ENCODE peak calls at places on chromosomes 3 and 15, in five cellular contexts. C, X, K, U and S are unnamed samples.

GRCh38 chr3:76267991-76268390 is 482.6 kb upstream of the ZNF717 start:
- DNase-seq in C (no peak), X (no peak), K (no peak), U (no peak), S (no peak)

GRCh38 chr15:75043509-75044257 is 20.3 kb downstream of the PPCDC start:
- DNase-seq in C (peak), X (no peak), K (peak), U (peak), S (no peak)

GRCh38 chr3:169146112-169146665 is 517.3 kb downstream of the MECOM start:
- DNase-seq in C (peak), X (peak), K (peak), U (peak), S (peak)

GRCh38 chr3:15052335-15053242 is 12.5 kb downstream of the MRPS25 start:
- DNase-seq in C (no peak), X (peak), K (no peak), U (no peak), S (no peak)

GRCh38 chr3:17433866-17434265 is 308.6 kb downstream of the TBC1D5 start:
- DNase-seq in C (no peak), X (no peak), K (no peak), U (no peak), S (no peak)

GRCh38 chr15:70264014-70264492 is 166.3 kb upstream of the TLE3 start:
- DNase-seq in C (no peak), X (no peak), K (no peak), U (no peak), S (no peak)

GRCh38 chr3:160564205-160564922 is 1.0 kb downstream of the KPNA4 start:
- DNase-seq in C (no peak), X (peak), K (peak), U (no peak), S (peak)

GRCh38 chr15:78949461-78949860 is 4.6 kb upstream of the CTSH start:
- DNase-seq in C (no peak), X (no peak), K (no peak), U (peak), S (no peak)

GRCh38 chr3:52052831-52053306 is 3.5 kb downstream of the DUSP7 start:
- DNase-seq in C (peak), X (peak), K (peak), U (peak), S (peak)

GRCh38 chr3:127458698-127459097 is 131.8 kb downstream of the TPRA1 start:
- DNase-seq in C (no peak), X (peak), K (no peak), U (no peak), S (peak)

GRCh38 chr3:123751478-123751877 is 132.7 kb downstream of the MYLK start:
- DNase-seq in C (no peak), X (no peak), K (no peak), U (no peak), S (no peak)

GRCh38 chr15:92050220-92050898 is 196.9 kb downstream of the SLCO3A1 start:
- DNase-seq in C (no peak), X (no peak), K (no peak), U (no peak), S (no peak)
- H3K27ac ChIP-seq in C (no peak), X (no peak), K (no peak), U (no peak), S (no peak)

GRCh38 chr15:88490036-88490435 is 22.5 kb downstream of the MRPS11 start:
- DNase-seq in C (no peak), X (no peak), K (no peak), U (no peak), S (no peak)

GRCh38 chr15:88487796-88488523 is 20.5 kb downstream of the MRPS11 start:
- DNase-seq in C (no peak), X (no peak), K (no peak), U (no peak), S (no peak)

GRCh38 chr15:88487176-88487795 is 19.8 kb downstream of the MRPS11 start:
- DNase-seq in C (no peak), X (no peak), K (no peak), U (no peak), S (no peak)

GRCh38 chr15:88491158-88491557 is 23.6 kb downstream of the MRPS11 start:
- DNase-seq in C (no peak), X (no peak), K (no peak), U (no peak), S (no peak)

GRCh38 chr15:88489321-88489720 is 21.8 kb downstream of the MRPS11 start:
- DNase-seq in C (no peak), X (peak), K (no peak), U (no peak), S (no peak)
- TF ChIP-seq CTCF in C (no peak), X (peak), K (no peak), U (no peak), S (no peak)

DNA sequence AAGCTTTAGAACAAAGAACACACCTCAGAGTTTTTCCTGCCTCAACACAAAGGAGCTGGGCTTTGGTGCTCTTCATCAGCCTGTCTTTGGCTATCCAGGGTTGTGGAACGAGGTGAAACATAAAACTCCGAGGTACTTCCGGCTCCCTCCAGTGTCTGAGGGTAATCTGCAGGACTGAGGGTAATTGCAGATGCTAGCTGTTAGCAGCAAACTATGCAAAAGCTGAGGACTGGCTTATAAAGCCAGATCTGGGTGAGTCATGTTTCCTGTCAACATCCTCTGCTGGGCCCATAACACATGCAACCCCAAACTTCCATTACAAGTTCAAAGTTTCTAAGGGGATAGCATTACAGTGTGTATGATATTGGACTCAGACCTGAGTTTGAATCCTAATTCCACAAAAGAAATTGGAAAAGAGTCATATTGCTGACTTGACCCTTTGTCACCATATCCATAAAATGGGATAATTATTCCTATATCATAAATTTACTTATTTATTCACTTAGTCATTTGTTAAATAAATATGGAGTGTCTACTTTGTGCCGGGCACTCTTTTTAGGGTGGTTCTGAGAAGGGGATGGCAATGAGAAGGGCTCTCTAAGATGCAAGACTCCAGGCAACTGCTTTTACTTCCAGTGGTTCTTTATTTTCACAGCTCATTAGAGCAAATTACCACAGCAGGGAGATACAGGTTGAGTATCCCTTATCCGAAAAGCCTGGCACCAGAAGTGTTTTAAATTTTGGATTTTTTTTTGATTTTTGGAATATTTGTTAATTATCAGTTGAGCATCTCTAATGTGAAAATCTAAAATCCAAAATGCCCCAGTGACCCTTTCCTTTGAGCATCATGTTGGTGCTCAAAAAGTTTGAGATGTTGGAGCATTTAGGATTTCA is 9.5 kb upstream of the TRIM69 start:
- DNase-seq in C (no peak), X (peak), K (no peak), U (peak), S (peak)
- H3K27ac ChIP-seq in C (peak), X (no peak), K (peak), U (peak), S (peak)

DNA sequence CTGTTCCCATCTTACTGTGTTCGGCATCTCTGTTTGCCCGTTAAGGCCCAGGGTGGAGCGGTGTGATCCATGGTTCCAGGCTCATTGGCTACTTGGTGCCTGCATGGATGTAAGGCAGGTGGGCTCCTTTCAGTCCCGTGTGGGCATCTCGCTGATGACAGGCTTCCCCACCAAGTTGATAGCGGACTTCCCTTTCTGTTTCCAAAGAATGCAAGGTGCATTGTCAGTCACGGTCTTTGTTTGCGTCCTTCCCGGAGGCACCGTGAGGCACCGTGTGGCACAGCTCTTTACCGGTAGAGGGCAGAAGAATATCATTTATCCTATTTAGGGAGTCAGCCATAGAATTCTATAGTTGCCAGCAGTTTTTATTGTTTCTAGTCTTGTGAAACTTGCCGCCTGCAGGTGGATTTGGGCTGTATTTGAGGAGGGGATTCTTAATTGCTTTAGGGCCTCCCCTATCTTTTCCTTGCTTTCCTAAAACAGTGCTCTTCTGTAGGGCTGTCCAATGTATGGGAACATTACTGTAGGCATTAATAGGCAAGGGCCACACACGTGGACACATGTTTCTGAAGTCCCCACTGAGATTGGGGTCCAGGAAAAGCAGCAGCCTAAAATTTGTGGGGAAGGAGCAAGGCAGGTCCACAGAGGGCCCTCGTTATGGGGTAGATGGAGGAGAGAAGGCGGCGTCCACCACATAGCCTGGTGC is 244.1 kb downstream of the SLCO3A1 start:
- DNase-seq in C (no peak), X (peak), K (no peak), U (peak), S (peak)
- TF ChIP-seq CTCF in C (peak), X (peak), K (peak), U (peak), S (peak)